ENCODE peak calls at places on chromosomes 1 and 21, in seven cellular contexts. D is right lobe of liver, Y is Peyer's patch, J is heart left ventricle, O is uterus, I is stomach, B is adrenal gland. L is an unnamed sample.

GRCh38 chr1:243849089-243850012 is 692 bp downstream of the AKT3 start:
- DNase-seq in D (peak; percentile 58), Y (peak; percentile 75), J (peak; percentile 61), O (peak; percentile 63), I (peak; percentile 29), B (peak; percentile 66), L (peak; percentile 41)

GRCh38 chr1:155078496-155079209 is at the start of gene EFNA3:
- DNase-seq in D (peak; percentile 78), Y (peak; percentile 85), J (peak; percentile 77), O (peak; percentile 85), I (peak; percentile 75), B (peak; percentile 64), L (peak; percentile 66)

GRCh38 chr1:209248649-209249279 is 334.8 kb upstream of the CAMK1G start:
- DNase-seq in D (no peak), Y (peak; percentile 73), J (no peak), O (peak; percentile 24), I (peak; percentile 50), B (peak; percentile 51), L (peak; percentile 37)

GRCh38 chr1:34865981-34866761 is 6.6 kb upstream of the SMIM12 start:
- DNase-seq in D (peak; percentile 89), Y (peak; percentile 97), J (peak; percentile 84), O (peak; percentile 87), I (peak; percentile 89), B (peak; percentile 84), L (peak; percentile 87)

GRCh38 chr1:169511339-169512028 is 25.7 kb upstream of the SLC19A2 start:
- DNase-seq in D (no peak), Y (no peak), J (no peak), O (peak; percentile 48), I (no peak), B (peak; percentile 28), L (no peak)

GRCh38 chr1:29218223-29218622 is 12.5 kb downstream of the MECR start:
- DNase-seq in D (no peak), Y (no peak), J (no peak), O (no peak), I (no peak), B (no peak), L (no peak)

GRCh38 chr1:228335406-228336307 is 71.0 kb downstream of the TRIM11 start:
- DNase-seq in D (peak; percentile 51), Y (peak; percentile 25), J (no peak), O (no peak), I (no peak), B (peak; percentile 3), L (peak; percentile 14)

GRCh38 chr1:208717490-208717889 is 473.3 kb upstream of the PLXNA2 start:
- DNase-seq in D (no peak), Y (no peak), J (no peak), O (no peak), I (no peak), B (no peak), L (no peak)

GRCh38 chr1:228242313-228242864 is 34.5 kb downstream of the OBSCN start:
- DNase-seq in D (no peak), Y (no peak), J (no peak), O (no peak), I (no peak), B (no peak), L (no peak)

GRCh38 chr1:181482521-181483083 is 715 bp upstream of the CACNA1E start:
- DNase-seq in D (peak; percentile 66), Y (no peak), J (no peak), O (no peak), I (peak; percentile 41), B (no peak), L (peak; percentile 91)

GRCh38 chr1:158008630-158009029 is 15.2 kb downstream of the KIRREL1 start:
- DNase-seq in D (no peak), Y (no peak), J (no peak), O (no peak), I (no peak), B (peak; percentile 65), L (no peak)

GRCh38 chr1:53584446-53585102 is 125.4 kb downstream of the DMRTB1 start:
- DNase-seq in D (no peak), Y (peak; percentile 22), J (no peak), O (peak; percentile 7), I (no peak), B (no peak), L (no peak)

GRCh38 chr1:71339238-71339637 is 258.4 kb upstream of the ZRANB2 start:
- DNase-seq in D (no peak), Y (no peak), J (no peak), O (no peak), I (no peak), B (no peak), L (no peak)

GRCh38 chr1:41394918-41395598 is 33.8 kb downstream of the FOXO6 start:
- DNase-seq in D (no peak), Y (no peak), J (no peak), O (no peak), I (no peak), B (no peak), L (no peak)

GRCh38 chr1:165633624-165634023 is 2.6 kb downstream of the MGST3 start:
- DNase-seq in D (no peak), Y (no peak), J (no peak), O (no peak), I (no peak), B (no peak), L (no peak)

GRCh38 chr1:17011439-17012307 is at the start of gene ATP13A2:
- DNase-seq in D (peak; percentile 88), Y (peak; percentile 93), J (peak; percentile 80), O (peak; percentile 68), I (peak; percentile 89), B (peak; percentile 78), L (peak; percentile 96)

GRCh38 chr1:223708001-223708359 is 4.4 kb upstream of the CAPN2 start:
- DNase-seq in D (peak; percentile 64), Y (peak; percentile 61), J (no peak), O (no peak), I (peak; percentile 77), B (no peak), L (peak; percentile 75)

GRCh38 chr1:223708651-223709268 is 3.6 kb upstream of the CAPN2 start:
- DNase-seq in D (no peak), Y (peak; percentile 28), J (no peak), O (no peak), I (no peak), B (no peak), L (no peak)

GRCh38 chr1:223711173-223711572 is 1.2 kb upstream of the CAPN2 start:
- DNase-seq in D (no peak), Y (no peak), J (no peak), O (no peak), I (peak; percentile 60), B (no peak), L (no peak)

GRCh38 chr1:223710179-223711133 is 1.9 kb upstream of the CAPN2 start:
- DNase-seq in D (no peak), Y (no peak), J (no peak), O (no peak), I (no peak), B (no peak), L (no peak)

GRCh38 chr1:223709598-223709997 is 2.7 kb upstream of the CAPN2 start:
- DNase-seq in D (no peak), Y (no peak), J (no peak), O (no peak), I (no peak), B (no peak), L (no peak)
- TF ChIP-seq CTCF in D (peak; percentile 12), Y (no peak), J (no peak), O (no peak), I (no peak), B (peak; percentile 31), L (no peak)

GRCh38 chr21:33558777-33559421 is 16.1 kb downstream of the SON start:
- DNase-seq in D (no peak), Y (no peak), J (no peak), O (no peak), I (no peak), B (no peak), L (no peak)

GRCh38 chr21:33561373-33561772 is 18.5 kb downstream of the SON start:
- DNase-seq in D (no peak), Y (no peak), J (no peak), O (no peak), I (no peak), B (no peak), L (no peak)

GRCh38 chr21:33560965-33561364 is 18.1 kb downstream of the SON start:
- DNase-seq in D (no peak), Y (no peak), J (no peak), O (no peak), I (no peak), B (no peak), L (no peak)

GRCh38 chr21:33559813-33560212 is 17.0 kb downstream of the SON start:
- DNase-seq in D (no peak), Y (no peak), J (no peak), O (no peak), I (no peak), B (no peak), L (no peak)

DNA sequence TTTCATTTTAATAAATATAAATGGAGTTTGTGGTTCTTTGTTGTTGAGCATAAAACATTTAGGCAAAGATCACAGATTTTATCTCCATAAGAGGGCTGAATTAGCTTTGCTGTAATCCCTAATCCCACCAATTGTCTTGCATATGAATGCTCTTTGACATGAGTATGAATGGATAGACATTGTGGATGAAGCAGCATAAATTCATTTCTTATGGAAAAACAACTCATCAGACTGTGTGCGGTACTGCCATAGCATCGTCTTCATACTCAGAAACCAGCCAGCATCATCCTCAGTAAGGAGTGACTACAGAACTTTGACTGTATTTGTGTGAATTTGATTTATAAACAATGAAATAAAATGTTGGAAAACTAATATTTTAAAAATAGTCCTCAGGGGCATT is 19.6 kb downstream of the SON start:
- DNase-seq in D (no peak), Y (no peak), J (no peak), O (no peak), I (no peak), B (no peak), L (no peak)
- TF ChIP-seq POLR2A in D (no peak), Y (no peak), J (no peak), O (no peak), I (no peak), B (no peak), L (no peak)

GRCh38 chr1:153642161-153642560 is 8.3 kb downstream of the CHTOP start:
- DNase-seq in D (no peak), Y (peak; percentile 41), J (no peak), O (no peak), I (no peak), B (no peak), L (no peak)
- H3K4me1 ChIP-seq in D (no peaks in the 10 kb centered on the region), Y (no peaks in the 10 kb centered on the region), J (peaks cover 61% of the 10 kb centered on the region), O (no peaks in the 10 kb centered on the region), I (peaks cover 10% of the 10 kb centered on the region), B (peaks cover 26% of the 10 kb centered on the region), L (peaks cover 12% of the 10 kb centered on the region)

DNA sequence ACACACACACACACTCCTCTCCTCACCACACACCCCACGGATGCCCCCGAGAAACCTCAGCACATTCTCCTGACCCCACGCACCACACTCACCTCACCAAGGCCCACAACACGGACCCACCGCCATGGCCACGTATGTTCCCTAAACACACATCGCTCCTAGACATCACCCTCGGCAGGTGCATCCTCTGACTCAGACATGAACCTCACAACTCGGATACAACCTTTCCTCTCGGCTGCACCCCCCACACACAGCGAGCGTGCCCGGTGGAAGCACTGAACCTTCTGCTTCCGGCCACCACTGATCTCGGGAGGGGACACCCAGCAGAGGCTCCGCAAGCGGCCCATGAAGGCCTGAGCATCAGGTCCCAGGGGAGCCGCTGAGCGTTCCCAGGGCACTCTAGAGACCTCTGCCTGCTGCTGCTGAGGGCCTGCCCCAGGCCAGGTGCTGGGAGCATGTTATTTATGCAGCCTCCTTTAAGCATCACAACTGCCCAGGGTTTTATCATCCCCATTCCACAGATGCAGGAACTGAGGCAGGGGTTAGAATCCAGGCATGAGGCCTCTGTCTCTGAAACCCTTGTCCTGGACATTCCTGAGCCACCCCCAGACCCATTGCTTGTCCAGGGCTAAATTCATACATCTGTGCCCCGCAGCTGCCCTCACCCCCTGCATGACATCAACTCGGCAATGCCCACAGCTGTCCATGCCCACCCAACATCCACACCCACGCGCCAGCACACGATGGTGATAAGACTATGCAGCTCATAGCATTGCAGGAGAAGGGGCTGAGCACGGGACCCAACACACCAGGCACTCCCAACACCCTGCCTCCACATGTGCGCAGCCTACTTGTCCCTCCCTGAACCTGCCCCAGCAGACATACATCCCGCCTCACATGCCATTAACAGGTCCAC is 27.0 kb downstream of the SDC3 start:
- DNase-seq in D (no peak), Y (peak; percentile 90), J (no peak), O (no peak), I (no peak), B (peak; percentile 22), L (no peak)
- TF ChIP-seq CTCF in D (no peak), Y (no peak), J (no peak), O (no peak), I (no peak), B (no peak), L (no peak)

L was measured in upper lobe of left lung.